ENCODE peak calls at places on chromosomes 11 and 22, in nine cellular contexts. C, X, O, H, N, F, A, Q and W are unnamed samples.

GRCh38 chr11:31645747-31646146 is 136.2 kb downstream of the ELP4 start:
- DNase-seq in C (peak), X (peak), O (no peak), H (no peak), N (no peak), F (no peak), A (no peak), Q (no peak), W (no peak)

GRCh38 chr22:49820984-49821383 is 6.7 kb downstream of the BRD1 start:
- DNase-seq in C (no peak), X (peak), O (no peak), H (no peak), N (no peak), F (no peak), A (no peak), Q (no peak), W (no peak)

GRCh38 chr11:102287963-102288744 is 29.1 kb upstream of the BIRC3 start:
- DNase-seq in C (peak), X (peak), O (no peak), H (peak), N (no peak), F (peak), A (peak), Q (peak), W (peak)

GRCh38 chr11:122743949-122744876 is 88.7 kb downstream of the UBASH3B start:
- DNase-seq in C (no peak), X (no peak), O (peak), H (no peak), N (no peak), F (peak), A (no peak), Q (peak), W (no peak)

GRCh38 chr22:23289851-23290724 is 109.8 kb downstream of the BCR start:
- DNase-seq in C (peak), X (peak), O (peak), H (peak), N (no peak), F (peak), A (no peak), Q (peak), W (peak)

GRCh38 chr22:37744589-37744988 is 47.7 kb downstream of the TRIOBP start:
- DNase-seq in C (no peak), X (no peak), O (no peak), H (no peak), N (no peak), F (no peak), A (no peak), Q (no peak), W (no peak)

GRCh38 chr22:49094858-49095257 is 732.8 kb downstream of the BRD1 start:
- DNase-seq in C (no peak), X (no peak), O (no peak), H (no peak), N (no peak), F (no peak), A (no peak), Q (no peak), W (no peak)

GRCh38 chr22:30523646-30524489 is 18.4 kb upstream of the SEC14L4 start:
- DNase-seq in C (no peak), X (no peak), O (no peak), H (no peak), N (no peak), F (no peak), A (no peak), Q (no peak), W (no peak)

GRCh38 chr11:75549370-75549958 is 12.6 kb upstream of the SERPINH1 start:
- DNase-seq in C (no peak), X (no peak), O (no peak), H (no peak), N (no peak), F (no peak), A (no peak), Q (no peak), W (no peak)

GRCh38 chr11:60936467-60937143 is 12.3 kb downstream of the TMEM132A start:
- DNase-seq in C (no peak), X (no peak), O (no peak), H (no peak), N (no peak), F (no peak), A (no peak), Q (no peak), W (no peak)

GRCh38 chr11:60168306-60168705 is 14.6 kb downstream of the MS4A6A start:
- DNase-seq in C (peak), X (no peak), O (no peak), H (no peak), N (no peak), F (no peak), A (no peak), Q (no peak), W (no peak)

GRCh38 chr11:70740475-70740825 is 342.1 kb downstream of the CTTN start:
- DNase-seq in C (no peak), X (no peak), O (no peak), H (peak), N (no peak), F (no peak), A (no peak), Q (no peak), W (no peak)

GRCh38 chr22:42938449-42938848 is 76.5 kb downstream of the PACSIN2 start:
- DNase-seq in C (no peak), X (no peak), O (no peak), H (no peak), N (no peak), F (no peak), A (no peak), Q (no peak), W (no peak)

GRCh38 chr22:37529652-37530345 is 10.6 kb upstream of the CARD10 start:
- DNase-seq in C (no peak), X (no peak), O (no peak), H (no peak), N (no peak), F (no peak), A (no peak), Q (peak), W (no peak)

GRCh38 chr11:23405350-23405937 is 545.2 kb upstream of the CCDC179 start:
- DNase-seq in C (no peak), X (peak), O (no peak), H (no peak), N (no peak), F (no peak), A (no peak), Q (no peak), W (no peak)

GRCh38 chr11:122852071-122852831 is 14.0 kb downstream of the CRTAM start:
- DNase-seq in C (peak), X (peak), O (peak), H (no peak), N (no peak), F (no peak), A (no peak), Q (no peak), W (no peak)

GRCh38 chr22:42289671-42290269 is 19.3 kb upstream of the TCF20 start:
- DNase-seq in C (no peak), X (no peak), O (no peak), H (peak), N (no peak), F (no peak), A (no peak), Q (no peak), W (no peak)

GRCh38 chr22:30326704-30327362 is at the start of gene TBC1D10A:
- DNase-seq in C (peak), X (peak), O (peak), H (peak), N (peak), F (peak), A (peak), Q (peak), W (peak)

GRCh38 chr22:46198274-46198673 is 47.9 kb downstream of the PPARA start:
- DNase-seq in C (no peak), X (no peak), O (no peak), H (no peak), N (no peak), F (no peak), A (no peak), Q (no peak), W (no peak)

GRCh38 chr11:59560702-59561469 is 49.5 kb downstream of the OR4D9 start:
- DNase-seq in C (peak), X (peak), O (peak), H (peak), N (peak), F (peak), A (peak), Q (peak), W (peak)

GRCh38 chr11:4684631-4685285 is 12.9 kb downstream of the OR51E2 start:
- DNase-seq in C (no peak), X (no peak), O (no peak), H (no peak), N (no peak), F (no peak), A (peak), Q (no peak), W (no peak)

GRCh38 chr11:75403037-75403436 is 3.7 kb downstream of the RPS3 start:
- DNase-seq in C (no peak), X (no peak), O (no peak), H (peak), N (no peak), F (no peak), A (no peak), Q (no peak), W (no peak)

GRCh38 chr11:118051611-118052461 is 25.0 kb upstream of the TMPRSS4 start:
- DNase-seq in C (no peak), X (no peak), O (peak), H (no peak), N (no peak), F (no peak), A (no peak), Q (no peak), W (no peak)

GRCh38 chr22:44865193-44866057 is 113.0 kb downstream of the ARHGAP8 start:
- DNase-seq in C (no peak), X (no peak), O (no peak), H (no peak), N (no peak), F (no peak), A (no peak), Q (no peak), W (no peak)

GRCh38 chr22:42202669-42203068 is 67.8 kb downstream of the TCF20 start:
- DNase-seq in C (no peak), X (no peak), O (peak), H (no peak), N (no peak), F (no peak), A (no peak), Q (peak), W (no peak)

GRCh38 chr11:126821832-126822231 is 178.7 kb downstream of the KIRREL3 start:
- DNase-seq in C (no peak), X (no peak), O (no peak), H (no peak), N (no peak), F (no peak), A (no peak), Q (no peak), W (no peak)

GRCh38 chr22:32411388-32411787 is 659 bp downstream of the RTCB start:
- DNase-seq in C (no peak), X (peak), O (no peak), H (no peak), N (no peak), F (no peak), A (no peak), Q (no peak), W (no peak)

GRCh38 chr22:43474161-43475101 is 62.6 kb downstream of the MPPED1 start:
- DNase-seq in C (no peak), X (no peak), O (no peak), H (no peak), N (no peak), F (no peak), A (no peak), Q (no peak), W (no peak)

GRCh38 chr11:3892156-3892555 is 36.7 kb downstream of the STIM1 start:
- DNase-seq in C (no peak), X (no peak), O (no peak), H (no peak), N (no peak), F (no peak), A (no peak), Q (no peak), W (no peak)

GRCh38 chr22:47621253-47621652 is 858.8 kb downstream of the TBC1D22A start:
- DNase-seq in C (no peak), X (no peak), O (no peak), H (no peak), N (no peak), F (no peak), A (no peak), Q (no peak), W (no peak)

GRCh38 chr11:85947431-85948272 is 92.5 kb downstream of the CCDC83 start:
- DNase-seq in C (peak), X (peak), O (peak), H (no peak), N (no peak), F (peak), A (no peak), Q (peak), W (no peak)